ENCODE peak calls at places on chromosomes 12 and 14, in five cellular contexts. P is ovary, J is uterus, Z is endothelial cell of umbilical vein, T is breast epithelium. L is an unnamed sample.

GRCh38 chr12:54606556-54606955 is 18.1 kb upstream of the PPP1R1A start:
- DNase-seq in P (no peak), J (no peak), Z (no peak), T (no peak), L (no peak)

GRCh38 chr14:97143456-97143855 is 346.3 kb downstream of the VRK1 start:
- DNase-seq in P (no peak), J (no peak), Z (no peak), T (no peak), L (no peak)

GRCh38 chr12:110180591-110181005 is 56.4 kb downstream of the IFT81 start:
- DNase-seq in P (no peak), J (no peak), Z (no peak), T (no peak), L (no peak)

GRCh38 chr12:46659844-46660243 is 166.0 kb downstream of the SLC38A4 start:
- DNase-seq in P (no peak), J (no peak), Z (peak; percentile 86), T (no peak), L (no peak)

GRCh38 chr12:76518699-76519098 is 40.9 kb downstream of the OSBPL8 start:
- DNase-seq in P (no peak), J (no peak), Z (no peak), T (no peak), L (no peak)

GRCh38 chr12:34300376-34301250 is 278.3 kb downstream of the ALG10 start:
- DNase-seq in P (no peak), J (no peak), Z (no peak), T (no peak), L (no peak)

GRCh38 chr12:80936353-80936641 is 1.4 kb downstream of the LIN7A start:
- DNase-seq in P (no peak), J (no peak), Z (no peak), T (no peak), L (no peak)

GRCh38 chr14:53953828-53954550 is 2.6 kb downstream of the BMP4 start:
- DNase-seq in P (no peak), J (peak; percentile 48), Z (no peak), T (no peak), L (peak; percentile 38)

GRCh38 chr12:106080111-106080732 is 58.5 kb downstream of the NUAK1 start:
- DNase-seq in P (no peak), J (peak; percentile 40), Z (peak; percentile 65), T (peak; percentile 55), L (no peak)

GRCh38 chr12:52871291-52871961 is 22.6 kb upstream of the KRT78 start:
- DNase-seq in P (peak; percentile 47), J (no peak), Z (no peak), T (peak; percentile 59), L (no peak)

GRCh38 chr12:42759622-42760273 is 170.2 kb upstream of the PRICKLE1 start:
- DNase-seq in P (peak; percentile 68), J (peak; percentile 89), Z (no peak), T (peak; percentile 74), L (peak; percentile 93)

GRCh38 chr14:64899958-64900357 is 14.3 kb upstream of the CHURC1 start:
- DNase-seq in P (no peak), J (no peak), Z (no peak), T (no peak), L (no peak)

GRCh38 chr12:25744334-25744733 is 191.3 kb upstream of the LMNTD1 start:
- DNase-seq in P (no peak), J (no peak), Z (no peak), T (no peak), L (no peak)

GRCh38 chr14:42378274-42378673 is 771.6 kb downstream of the LRFN5 start:
- DNase-seq in P (no peak), J (no peak), Z (no peak), T (no peak), L (no peak)

GRCh38 chr14:105865904-105866840 is 339.8 kb downstream of the TMEM121 start:
- DNase-seq in P (peak; percentile 8), J (peak; percentile 10), Z (no peak), T (no peak), L (peak; percentile 64)

GRCh38 chr12:131895640-131896079 is 1.2 kb downstream of the ULK1 start:
- DNase-seq in P (no peak), J (no peak), Z (peak; percentile 24), T (no peak), L (no peak)

GRCh38 chr14:26606729-26607128 is 8.9 kb upstream of the NOVA1 start:
- DNase-seq in P (no peak), J (no peak), Z (no peak), T (no peak), L (no peak)

GRCh38 chr14:103207038-103207403 is 83.8 kb downstream of the TNFAIP2 start:
- DNase-seq in P (peak; percentile 87), J (peak; percentile 93), Z (no peak), T (peak; percentile 65), L (peak; percentile 97)

GRCh38 chr14:94598816-94599655 is 13.2 kb upstream of the SERPINA3 start:
- DNase-seq in P (peak; percentile 81), J (peak; percentile 67), Z (peak; percentile 77), T (peak; percentile 96), L (peak; percentile 82)

GRCh38 chr12:57488397-57489156 is 709 bp downstream of the MARS1 start:
- DNase-seq in P (no peak), J (no peak), Z (peak; percentile 38), T (no peak), L (no peak)

GRCh38 chr14:51697848-51698247 is 46.1 kb downstream of the FRMD6 start:
- DNase-seq in P (no peak), J (no peak), Z (no peak), T (no peak), L (no peak)

GRCh38 chr12:124518051-124518932 is 49.1 kb downstream of the NCOR2 start:
- DNase-seq in P (peak; percentile 99), J (peak; percentile 99), Z (peak; percentile 99), T (peak; percentile 99), L (peak; percentile 99)

GRCh38 chr12:43453761-43454160 is 98.2 kb downstream of the ADAMTS20 start:
- DNase-seq in P (no peak), J (no peak), Z (no peak), T (no peak), L (no peak)

GRCh38 chr12:92764820-92765219 is 62.0 kb downstream of the PLEKHG7 start:
- DNase-seq in P (no peak), J (no peak), Z (no peak), T (no peak), L (no peak)

GRCh38 chr14:68800361-68800760 is 7.5 kb upstream of the ZFP36L1 start:
- DNase-seq in P (no peak), J (no peak), Z (no peak), T (peak; percentile 8), L (no peak)

GRCh38 chr14:76832503-76832988 is 6.3 kb downstream of the LRRC74A start:
- DNase-seq in P (no peak), J (no peak), Z (no peak), T (no peak), L (no peak)

GRCh38 chr14:103897075-103897947 is 30.9 kb upstream of the TDRD9 start:
- DNase-seq in P (no peak), J (no peak), Z (no peak), T (no peak), L (no peak)

DNA sequence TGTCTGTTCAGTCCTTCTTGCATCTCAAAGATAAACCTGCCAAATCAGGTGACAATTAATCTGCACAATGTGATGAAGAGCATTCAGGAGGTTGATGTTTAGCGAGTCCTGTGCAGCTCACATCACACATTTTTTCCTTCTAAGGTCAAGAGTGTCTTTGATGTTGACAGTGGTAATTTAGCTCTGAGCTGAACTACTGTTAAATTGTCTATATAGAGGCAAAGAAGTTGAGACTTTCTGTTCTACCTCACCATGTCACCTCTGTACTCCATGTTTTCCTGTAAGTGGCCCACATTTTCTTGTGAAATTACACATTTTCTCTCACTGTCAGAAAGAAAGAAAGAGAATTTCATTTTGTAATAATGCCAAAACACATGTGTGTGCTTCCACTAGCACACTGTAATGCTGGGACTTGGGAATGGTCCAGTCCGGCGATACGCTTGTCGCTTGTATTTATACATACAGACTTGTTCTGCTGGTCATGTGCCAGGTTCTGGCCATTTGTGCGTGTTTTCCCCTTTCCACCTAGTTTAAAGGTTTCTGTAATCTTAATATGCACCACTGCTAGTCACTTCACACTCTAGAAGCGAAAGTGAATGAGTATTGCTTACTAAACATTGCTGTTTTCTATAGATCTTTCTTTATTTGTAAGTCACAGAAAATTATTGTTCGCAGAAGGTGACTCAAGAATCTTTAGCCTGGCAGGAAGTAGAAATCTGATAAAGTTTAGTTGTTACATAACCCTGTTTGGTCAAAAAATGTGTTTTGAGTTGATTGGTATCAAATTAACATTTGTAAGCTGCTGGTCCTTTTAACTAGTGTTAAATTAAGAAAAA is 328.9 kb downstream of the TMTC2 start:
- DNase-seq in P (peak; percentile 24), J (peak; percentile 20), Z (peak; percentile 77), T (no peak), L (no peak)
- H3K4me3 ChIP-seq in P (peak overlapping the region; percentile 23), J (peak overlapping the region; percentile 24), Z (peak overlapping the region; percentile 82), T (peak overlapping the region; percentile 39), L (no peak overlapping the region)

DNA sequence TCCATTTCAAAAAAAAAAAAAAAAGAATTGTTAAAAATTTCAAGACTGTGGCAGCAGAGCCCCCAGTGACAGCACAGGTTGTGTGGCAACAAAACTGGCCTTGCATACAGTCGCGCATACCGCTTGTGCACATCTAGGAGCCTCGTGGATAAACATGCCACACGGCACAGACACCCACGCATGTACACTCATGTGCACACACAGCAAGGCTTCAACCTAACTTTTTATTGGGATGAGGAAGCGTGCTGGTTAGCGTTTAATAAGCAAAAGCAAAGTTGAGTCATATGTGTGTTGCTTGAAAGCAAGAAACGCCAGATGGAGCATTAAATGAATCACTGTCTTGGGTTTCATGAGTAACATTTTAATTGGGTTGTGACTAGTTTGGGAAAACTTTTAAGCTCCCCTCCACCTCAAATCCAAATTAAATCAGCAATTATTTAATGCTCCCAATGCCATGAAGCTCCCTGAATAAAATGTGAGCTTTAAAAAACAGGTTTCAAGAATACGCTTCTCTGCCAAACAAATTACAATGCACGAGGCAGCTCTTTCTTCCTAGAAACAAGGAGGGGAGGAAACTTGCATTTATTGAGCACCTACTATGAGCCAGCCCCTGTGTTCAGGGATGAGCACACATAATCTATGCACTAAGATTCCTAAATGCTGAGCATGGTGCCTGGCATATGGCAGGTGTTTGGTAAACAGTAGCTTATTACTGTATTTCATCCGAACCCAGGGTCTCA is 35.7 kb upstream of the EML1 start:
- DNase-seq in P (no peak), J (no peak), Z (peak; percentile 78), T (no peak), L (no peak)
- TF ChIP-seq CTCF in P (no peak), J (no peak), Z (no peak), T (no peak), L (no peak)

DNA sequence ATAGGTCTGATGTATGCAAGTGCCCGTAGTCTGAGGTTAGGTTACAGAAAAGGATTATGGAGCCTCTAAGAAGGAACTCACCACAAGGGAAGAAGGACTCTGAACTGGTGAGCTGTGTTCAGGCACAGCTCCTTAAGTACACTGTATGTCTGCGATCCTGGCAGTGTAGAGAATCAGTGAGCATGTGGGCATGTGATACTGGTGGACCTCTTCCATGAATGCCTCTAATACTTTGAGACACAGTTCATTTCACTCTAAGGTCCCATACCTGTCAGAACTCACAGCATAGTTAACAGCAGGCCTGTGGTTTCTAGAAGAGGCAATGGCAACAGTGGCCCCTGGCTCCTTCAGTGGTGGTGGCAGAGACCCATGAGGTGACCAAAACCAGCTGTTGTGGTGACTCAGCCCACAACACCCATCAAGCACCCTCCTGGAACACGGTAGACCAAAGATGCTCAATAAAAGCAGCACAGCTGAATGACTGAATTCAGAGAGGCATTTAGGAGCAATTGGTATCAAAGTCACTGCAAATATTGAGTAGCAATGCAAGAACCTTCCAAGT is 6.9 kb upstream of the OR6J1 start:
- DNase-seq in P (no peak), J (no peak), Z (no peak), T (no peak), L (no peak)
- TF ChIP-seq POLR2A in P (no peak), J (no peak), Z (no peak), T (no peak), L (no peak)

DNA sequence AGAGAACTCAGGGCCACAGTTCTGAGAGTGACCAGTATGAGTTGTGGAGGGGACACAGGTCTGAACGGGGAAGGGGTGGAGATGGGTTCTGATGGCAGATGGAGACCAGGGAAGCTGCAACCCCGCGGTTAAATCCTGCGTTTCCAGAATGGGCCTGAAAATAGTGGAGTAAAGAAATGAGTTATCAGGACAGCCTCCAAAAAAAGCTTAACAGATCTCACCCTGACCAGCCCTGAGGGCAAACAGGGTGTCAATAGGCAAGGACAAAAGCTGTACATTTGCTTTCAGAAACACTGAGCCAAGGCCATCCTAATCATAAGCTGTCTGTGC is 555 bp upstream of the RTN1 start:
- DNase-seq in P (no peak), J (no peak), Z (peak; percentile 2), T (no peak), L (no peak)
- H3K4me3 ChIP-seq in P (no peak overlapping the region), J (peak overlapping the region; percentile 30), Z (no peak overlapping the region), T (peak overlapping the region; percentile 76), L (peak overlapping the region; percentile 39)

L was measured in lower leg skin.